ENCODE peak calls at places on chromosome 22, in six cellular contexts. D is GM23338, I is PC-9, C is PC-3, A is MM.1S, F is GM23248. E is an unnamed sample.

GRCh38 chr22:37774728-37775127 is 33.0 kb upstream of the GCAT start:
- DNase-seq in I (no peak), F (no peak), D (no peak), A (no peak), C (no peak), E (no peak)

GRCh38 chr22:27583930-27584329 is 217.6 kb downstream of the MN1 start:
- DNase-seq in D (no peak), A (no peak), I (no peak), C (no peak), F (no peak), E (no peak)

GRCh38 chr22:35456757-35457156 is 56.8 kb downstream of the MCM5 start:
- DNase-seq in F (no peak), I (no peak), A (no peak), D (no peak), C (no peak), E (no peak)

GRCh38 chr22:24146190-24146616 is 35.1 kb upstream of the SUSD2 start:
- DNase-seq in A (peak; percentile 84), D (peak; percentile 75), I (peak; percentile 64), F (peak; percentile 73), C (peak; percentile 40), E (peak; percentile 26)

GRCh38 chr22:49966041-49966715 is 5.6 kb downstream of the PIM3 start:
- DNase-seq in F (no peak), I (no peak), C (no peak), D (no peak), A (peak; percentile 1), E (peak; percentile 1)

GRCh38 chr22:20412474-20413216 is 18.7 kb downstream of the ZNF74 start:
- DNase-seq in A (no peak), I (no peak), D (no peak), F (no peak), C (no peak), E (no peak)

GRCh38 chr22:50621491-50621880 is 6.5 kb downstream of the ARSA start:
- DNase-seq in A (peak; percentile 38), C (no peak), F (no peak), I (no peak), D (no peak), E (no peak)

GRCh38 chr22:37804886-37805857 is 2.6 kb upstream of the GCAT start:
- DNase-seq in C (peak; percentile 83), I (peak; percentile 95), D (peak; percentile 84), F (peak; percentile 88), A (no peak), E (peak; percentile 86)

GRCh38 chr22:44449683-44450425 is 48.2 kb downstream of the RTL6 start:
- DNase-seq in I (no peak), F (no peak), D (no peak), A (no peak), C (no peak), E (no peak)

GRCh38 chr22:17098379-17098819 is 13.6 kb downstream of the IL17RA start:
- DNase-seq in D (no peak), C (no peak), A (no peak), F (no peak), I (no peak), E (no peak)

GRCh38 chr22:44385781-44386180 is 73.0 kb upstream of the SHISAL1 start:
- DNase-seq in A (no peak), D (no peak), F (no peak), C (no peak), I (no peak), E (no peak)

GRCh38 chr22:27636716-27637503 is 164.6 kb downstream of the MN1 start:
- DNase-seq in D (no peak), I (no peak), C (no peak), F (no peak), A (no peak), E (no peak)

GRCh38 chr22:46103664-46104063 is 46.7 kb upstream of the PPARA start:
- DNase-seq in D (no peak), I (no peak), C (no peak), A (no peak), F (no peak), E (no peak)

GRCh38 chr22:46104170-46104880 is 46.0 kb upstream of the PPARA start:
- DNase-seq in I (no peak), A (no peak), D (no peak), C (no peak), F (peak; percentile 50), E (no peak)

GRCh38 chr22:46106279-46107022 is 43.9 kb upstream of the PPARA start:
- DNase-seq in A (no peak), F (no peak), D (no peak), C (no peak), I (no peak), E (no peak)

GRCh38 chr22:46105494-46106278 is 44.6 kb upstream of the PPARA start:
- DNase-seq in F (peak; percentile 85), C (no peak), D (no peak), A (no peak), I (peak; percentile 86), E (no peak)

DNA sequence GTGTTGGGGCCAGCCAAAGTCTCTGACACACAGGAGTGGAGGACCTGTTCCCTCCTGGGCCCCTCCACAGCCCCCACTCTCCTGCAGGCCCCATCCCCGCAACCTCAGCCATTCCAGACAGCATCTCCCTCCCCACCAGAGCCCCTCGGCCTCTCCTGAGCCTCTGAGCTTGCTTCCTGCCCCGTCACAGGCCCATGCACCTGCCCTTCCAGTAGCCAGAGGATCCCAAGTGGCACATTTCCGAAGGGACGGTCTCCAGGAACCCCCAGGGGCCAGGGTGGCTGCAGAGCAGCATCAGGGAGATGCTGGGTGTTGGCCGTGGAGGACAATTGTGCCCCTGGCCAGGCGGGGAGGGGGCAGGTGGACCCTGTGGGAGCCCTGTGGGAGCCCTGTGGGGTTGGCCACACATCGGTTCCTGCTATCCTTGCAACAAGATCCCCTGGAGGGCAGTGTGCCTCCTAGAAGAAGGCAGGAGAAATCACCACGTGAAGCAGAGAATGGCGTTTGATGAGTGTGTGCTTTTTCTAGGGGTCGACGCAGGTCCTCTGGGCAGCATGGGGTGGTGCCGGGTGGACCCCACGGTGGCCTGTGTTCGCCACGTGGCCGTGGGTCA is 45.3 kb upstream of the PPARA start:
- DNase-seq in D (no peak), I (peak; percentile 37), A (no peak), C (no peak), F (peak; percentile 59), E (no peak)
- TF ChIP-seq EZH2 in D (no peak), I (no peak), A (no peak), C (no peak), F (no peak), E (no peak)

GRCh38 chr22:33831207-33831606 is 89.1 kb downstream of the LARGE1 start:
- DNase-seq in C (no peak), F (no peak), D (peak; percentile 46), I (no peak), A (no peak), E (no peak)
- H3K79me2 ChIP-seq in C (no peaks in the 10 kb centered on the region), F (peaks cover 10% of the 10 kb centered on the region), D (peaks cover 100% of the 10 kb centered on the region), I (no peaks in the 10 kb centered on the region), A (peaks cover 91% of the 10 kb centered on the region), E (peaks cover 87% of the 10 kb centered on the region)

GRCh38 chr22:45775569-45776312 is 104.1 kb downstream of the ATXN10 start:
- DNase-seq in C (no peak), A (no peak), I (no peak), F (no peak), D (no peak), E (no peak)

GRCh38 chr22:45777852-45778172 is 106.2 kb downstream of the ATXN10 start:
- DNase-seq in A (no peak), I (no peak), F (no peak), C (no peak), D (no peak), E (no peak)

GRCh38 chr22:45777046-45777851 is 105.6 kb downstream of the ATXN10 start:
- DNase-seq in A (no peak), D (no peak), I (peak; percentile 65), C (peak; percentile 83), F (peak; percentile 45), E (no peak)

GRCh38 chr22:45775062-45775461 is 103.4 kb downstream of the ATXN10 start:
- DNase-seq in I (no peak), A (no peak), F (no peak), D (no peak), C (no peak), E (no peak)

DNA sequence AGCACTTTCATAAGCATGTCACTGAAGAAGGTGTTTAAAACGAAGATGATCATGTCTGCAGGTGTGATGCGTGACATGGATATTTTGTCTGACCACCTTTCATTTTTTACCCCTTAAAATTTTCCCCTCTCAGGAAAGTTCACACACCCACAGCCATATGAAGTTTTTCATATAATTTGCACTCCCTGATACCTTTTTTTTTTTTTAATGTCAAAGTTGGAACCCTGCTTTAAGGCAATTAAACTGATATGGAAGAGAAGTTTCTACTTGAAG is 104.6 kb downstream of the ATXN10 start:
- DNase-seq in F (no peak), A (no peak), D (no peak), C (no peak), I (no peak), E (no peak)
- H3F3A ChIP-seq in F (peaks cover 22% of the 10 kb centered on the region), A (no peaks in the 10 kb centered on the region), D (no peaks in the 10 kb centered on the region), C (peaks cover 22% of the 10 kb centered on the region), I (peaks cover 40% of the 10 kb centered on the region), E (no peaks in the 10 kb centered on the region)

GRCh38 chr22:43239102-43239875 is 52.4 kb upstream of the TTLL12 start:
- DNase-seq in I (no peak), D (no peak), C (no peak), A (no peak), F (no peak), E (no peak)

GRCh38 chr22:43241699-43242386 is 54.9 kb upstream of the TTLL12 start:
- DNase-seq in F (no peak), D (no peak), I (no peak), A (no peak), C (no peak), E (no peak)

GRCh38 chr22:43241138-43241597 is 54.2 kb upstream of the TTLL12 start:
- DNase-seq in F (no peak), A (no peak), D (no peak), C (no peak), I (no peak), E (no peak)

GRCh38 chr22:43239956-43240355 is 53.0 kb upstream of the TTLL12 start:
- DNase-seq in D (no peak), A (no peak), I (no peak), C (no peak), F (no peak), E (no peak)

DNA sequence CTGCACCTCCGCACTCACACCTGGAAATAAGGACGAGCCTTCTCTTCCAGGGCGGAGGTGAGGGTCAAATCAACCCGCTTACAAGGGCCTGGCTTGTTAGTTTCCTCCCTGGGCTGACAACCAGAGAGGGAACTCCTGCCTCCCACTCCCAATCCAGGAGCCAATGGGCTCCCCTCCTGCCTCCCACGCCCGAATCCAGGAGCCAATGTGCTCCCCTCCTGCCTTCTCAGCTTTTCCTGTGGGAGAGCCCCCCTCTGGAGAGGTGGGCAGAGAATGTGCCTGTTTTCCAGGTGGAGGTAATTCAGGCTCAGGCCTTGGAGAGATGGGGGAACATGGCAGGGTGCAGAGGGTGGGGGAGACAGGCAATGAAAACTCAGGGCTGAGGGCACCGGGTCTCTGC is 53.7 kb upstream of the TTLL12 start:
- DNase-seq in F (no peak), C (no peak), D (no peak), I (no peak), A (no peak), E (no peak)
- TF ChIP-seq EZH2 in F (no peak), C (no peak), D (no peak), I (no peak), A (no peak), E (no peak)

E was measured in neural progenitor cell.